ENCODE peak calls at places on chromosomes 4 and X, in five cellular contexts. Q is NCI-H1105; N is NCI-H748 treated with DMSO at 0.1 percent for 48 hours; A is activated CD8-positive, alpha-beta memory T cell treated with anti-CD3 and anti-CD28 coated beads, Interleukin-2, amount 50 U/mL, for 4 hours; E is activated T-cell treated with anti-CD3 and anti-CD28 coated beads, Interleukin-2, amount 50 U/mL, for 24 hours. L is an unnamed sample.

GRCh38 chr4:74640111-74640903 is 154.0 kb downstream of the BTC start:
- DNase-seq in Q (no peak), N (no peak), A (no peak), E (no peak), L (no peak)

GRCh38 chrX:93637591-93637990 is 35.8 kb downstream of the NAP1L3 start:
- DNase-seq in Q (no peak), N (no peak), A (no peak), E (no peak), L (no peak)

GRCh38 chr4:134276476-134276875 is 74.9 kb upstream of the PABPC4L start:
- DNase-seq in Q (no peak), N (no peak), A (no peak), E (no peak), L (no peak)

GRCh38 chr4:17599826-17600225 is 14.6 kb upstream of the MED28 start:
- DNase-seq in Q (no peak), N (no peak), A (no peak), E (no peak), L (no peak)

GRCh38 chr4:73436674-73437557 is 895 bp downstream of the AFP start:
- DNase-seq in Q (no peak), N (no peak), A (no peak), E (no peak), L (no peak)

GRCh38 chr4:97585274-97585673 is 558.0 kb downstream of the STPG2 start:
- DNase-seq in Q (no peak), N (no peak), A (no peak), E (no peak), L (no peak)

GRCh38 chr4:72319596-72319995 is 249.4 kb downstream of the ADAMTS3 start:
- DNase-seq in Q (no peak), N (no peak), A (no peak), E (no peak), L (no peak)

GRCh38 chrX:46444011-46444410 is 101.2 kb downstream of the ZNF674 start:
- DNase-seq in Q (no peak), N (no peak), A (no peak), E (no peak), L (no peak)

GRCh38 chr4:6222761-6223292 is 22.5 kb upstream of the JAKMIP1 start:
- DNase-seq in Q (no peak), N (no peak), A (no peak), E (no peak), L (no peak)

L was measured in frontal cortex.